ENCODE peak calls at places on chromosome X, in seven cellular contexts. C is Peyer's patch, J is K562, X is breast epithelium, S is tibial nerve, N is ovary, Q is cardiac muscle cell. Y is an unnamed sample. For H3K4me1, the result is how much of the 10 kb centered on the place peaks cover.

GRCh38 chrX:153867671-153868070 is 18.3 kb downstream of the L1CAM start:
- DNase-seq in X (no peak), S (no peak), Q (no peak), C (no peak), J (no peak), N (no peak), Y (no peak)

GRCh38 chrX:12360991-12361598 is 222.8 kb downstream of the FRMPD4 start:
- DNase-seq in X (no peak), J (no peak), S (no peak), C (no peak), Q (peak), N (no peak), Y (no peak)

GRCh38 chrX:9164535-9165425 is 130.9 kb upstream of the FAM9B start:
- DNase-seq in X (no peak), J (no peak), Q (peak), S (no peak), C (no peak), N (no peak), Y (no peak)

GRCh38 chrX:118286066-118286758 is 59.7 kb upstream of the WDR44 start:
- DNase-seq in Q (peak), C (no peak), N (no peak), X (no peak), S (no peak), J (no peak), Y (no peak)

GRCh38 chrX:112147206-112147605 is 64.6 kb upstream of the TRPC5 start:
- DNase-seq in X (no peak), N (no peak), S (no peak), J (peak), C (no peak), Q (no peak), Y (no peak)

GRCh38 chrX:31366076-31366475 is 294.2 kb upstream of the FTHL17 start:
- DNase-seq in S (no peak), J (no peak), N (no peak), Q (no peak), X (no peak), C (no peak), Y (no peak)

GRCh38 chrX:21656587-21657317 is 1.4 kb downstream of the KLHL34 start:
- DNase-seq in C (no peak), Q (no peak), X (no peak), S (no peak), N (no peak), J (no peak), Y (no peak)

GRCh38 chrX:136146614-136147319 is 566 bp upstream of the FHL1 start:
- DNase-seq in X (no peak), J (no peak), N (no peak), S (no peak), Q (no peak), C (no peak), Y (no peak)

GRCh38 chrX:68842351-68842750 is 13.5 kb downstream of the EFNB1 start:
- DNase-seq in C (no peak), S (no peak), N (no peak), Q (no peak), X (no peak), J (no peak), Y (no peak)

GRCh38 chrX:46247456-46247855 is 297.8 kb downstream of the ZNF674 start:
- DNase-seq in Q (no peak), S (no peak), C (no peak), N (no peak), J (no peak), X (no peak), Y (no peak)

GRCh38 chrX:39757971-39758370 is 339.8 kb downstream of the BCOR start:
- DNase-seq in C (no peak), S (no peak), Q (peak), N (no peak), X (no peak), J (no peak), Y (no peak)
- H3K4me1 ChIP-seq in C (under half), S (under half), Q (under half), N (under half), X (under half), J (under half), Y (under half)

GRCh38 chrX:51496501-51497291 is at the start of gene NUDT11:
- DNase-seq in S (peak), X (peak), Q (peak), C (peak), N (peak), J (peak), Y (peak)

DNA sequence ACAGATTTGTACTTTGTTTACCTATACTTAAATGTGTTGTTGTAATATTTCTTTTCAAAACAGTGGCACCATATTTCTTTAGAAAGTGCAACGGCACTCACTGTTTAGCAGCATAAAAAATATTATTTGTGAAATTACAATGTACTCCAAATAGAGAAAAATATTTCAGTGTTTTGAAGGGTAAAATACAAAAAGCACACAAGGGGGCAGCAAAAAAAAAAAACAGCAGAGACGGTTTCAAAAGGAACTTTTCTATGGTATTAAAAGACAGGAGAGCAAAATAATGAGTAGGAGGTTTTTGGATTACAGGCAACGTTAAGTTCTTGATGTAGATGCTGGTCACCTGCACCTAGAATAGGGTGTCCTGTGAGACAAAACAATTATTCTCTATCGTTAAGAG is 2.0 kb downstream of the NUDT11 start:
- DNase-seq in X (no peak), S (no peak), C (no peak), J (no peak), Q (peak), N (no peak), Y (no peak)
- TF ChIP-seq CTCF in X (no peak), S (no peak), C (no peak), J (no peak), Q (peak), N (no peak), Y (no peak)

GRCh38 chrX:148806145-148806868 is 305.9 kb downstream of the AFF2 start:
- DNase-seq in N (no peak), Q (no peak), S (no peak), X (no peak), J (no peak), C (no peak), Y (no peak)
- H3K4me3 ChIP-seq in N (no peak), Q (no peak), S (no peak), X (no peak), J (no peak), C (no peak), Y (no peak)

GRCh38 chrX:65687367-65687766 is 19.9 kb downstream of the MSN start:
- DNase-seq in C (no peak), N (no peak), X (no peak), Q (no peak), J (no peak), S (no peak), Y (no peak)
- H3K4me1 ChIP-seq in C (under half), N (under half), X (under half), Q (under half), J (under half), S (under half), Y (half or more)

GRCh38 chrX:120840826-120841225 is 34.8 kb downstream of the CT47B1 start:
- DNase-seq in Q (peak), N (no peak), S (no peak), J (no peak), C (no peak), X (no peak), Y (no peak)
- TF ChIP-seq CTCF in Q (peak), N (no peak), S (no peak), J (no peak), C (no peak), X (no peak), Y (no peak)

GRCh38 chrX:134171661-134172587 is 65.1 kb upstream of the CCDC160 start:
- DNase-seq in N (peak), J (no peak), S (peak), C (peak), X (no peak), Q (peak), Y (no peak)
- H3K4me3 ChIP-seq in N (peak), J (no peak), S (peak), C (peak), X (peak), Q (peak), Y (peak)

DNA sequence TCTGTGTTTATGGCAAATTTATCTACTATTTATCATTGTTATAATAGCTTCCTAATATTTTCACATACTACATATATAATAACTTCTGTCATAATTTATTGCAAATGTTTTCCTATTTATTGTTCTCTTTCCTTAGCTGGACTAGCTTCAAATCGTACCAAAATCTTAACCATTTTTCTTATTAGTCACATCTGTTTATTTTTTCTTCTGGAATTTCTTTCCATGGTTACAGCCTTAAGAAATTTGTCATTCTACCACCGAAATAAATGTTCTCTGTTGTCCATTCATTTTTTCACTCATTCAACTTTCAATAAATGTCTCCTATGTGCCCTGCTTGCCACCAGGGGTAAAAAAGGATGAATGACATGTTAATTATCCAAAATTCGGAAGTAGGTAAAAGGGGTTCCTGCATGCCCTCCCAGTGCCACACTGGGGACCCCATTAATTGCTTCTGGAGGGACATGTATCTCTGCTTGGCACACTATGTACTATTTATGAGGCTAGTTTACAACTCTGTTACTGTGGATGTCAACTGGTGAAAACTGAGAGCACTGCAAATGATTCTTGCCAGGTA is 182.1 kb downstream of the SH3KBP1 start:
- DNase-seq in N (no peak), C (no peak), Q (no peak), S (no peak), X (no peak), J (no peak), Y (no peak)
- H3K4me1 ChIP-seq in N (under half), C (under half), Q (under half), S (under half), X (under half), J (under half), Y (under half)

DNA sequence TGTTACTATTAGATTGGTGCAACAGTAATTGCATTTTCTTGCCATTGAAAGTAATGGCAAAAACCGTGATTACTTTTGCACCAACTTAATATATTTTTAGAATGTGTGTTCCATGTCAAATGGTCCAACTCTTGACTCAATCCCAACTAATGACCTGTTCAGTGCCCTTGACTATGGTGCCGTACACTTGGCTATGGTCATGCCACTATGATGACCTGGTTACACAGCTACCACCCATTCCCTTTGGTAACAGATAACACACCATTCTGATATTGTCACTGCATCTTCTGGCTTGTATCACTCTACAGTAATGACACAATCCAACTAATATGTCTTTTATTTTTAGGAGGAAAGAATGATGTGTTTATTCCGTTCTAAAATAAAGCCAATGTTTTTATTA is 469.4 kb downstream of the DMD start:
- DNase-seq in Q (no peak), X (no peak), J (no peak), N (no peak), C (no peak), S (no peak), Y (no peak)
- TF ChIP-seq CTCF in Q (no peak), X (no peak), J (no peak), N (no peak), C (no peak), S (no peak), Y (no peak)

GRCh38 chrX:499870-500364 is 113.2 kb upstream of the PPP2R3B start:
- DNase-seq in C (no peak), Q (no peak), J (no peak), X (no peak), N (no peak), S (no peak), Y (no peak)
- H3K4me3 ChIP-seq in C (no peak), Q (no peak), J (no peak), X (no peak), N (no peak), S (no peak), Y (no peak)

Y was measured in ascending aorta.